ENCODE peak calls at places on chromosomes 6 and 20, in five cellular contexts. One of them, this sample, is unnamed.

GRCh38 chr6:38133932-38134703 is 314.6 kb downstream of the ZFAND3 start:
- DNase-seq in glutamatergic neuron: no peak
- DNase-seq in Caco-2: no peak
- DNase-seq in neural crest cell: no peak
- DNase-seq in A549: no peak
- DNase-seq in this sample: no peak

GRCh38 chr6:14567031-14567430 is 449.5 kb downstream of the CD83 start:
- DNase-seq in glutamatergic neuron: no peak
- DNase-seq in Caco-2: no peak
- DNase-seq in neural crest cell: no peak
- DNase-seq in A549: peak
- DNase-seq in this sample: no peak

GRCh38 chr20:57897156-57897874 is 187.5 kb upstream of the PMEPA1 start:
- DNase-seq in glutamatergic neuron: no peak
- DNase-seq in Caco-2: no peak
- DNase-seq in neural crest cell: no peak
- DNase-seq in A549: no peak
- DNase-seq in this sample: no peak

GRCh38 chr20:38985603-38986170 is 23.5 kb downstream of the DHX35 start:
- DNase-seq in glutamatergic neuron: no peak
- DNase-seq in Caco-2: no peak
- DNase-seq in neural crest cell: no peak
- DNase-seq in A549: no peak
- DNase-seq in this sample: no peak

GRCh38 chr20:36320898-36321695 is 15.0 kb downstream of the DLGAP4 start:
- DNase-seq in glutamatergic neuron: peak
- DNase-seq in Caco-2: no peak
- DNase-seq in neural crest cell: no peak
- DNase-seq in A549: no peak
- DNase-seq in this sample: no peak

GRCh38 chr6:20605581-20605980 is 71.3 kb downstream of the CDKAL1 start:
- DNase-seq in glutamatergic neuron: no peak
- DNase-seq in Caco-2: no peak
- DNase-seq in neural crest cell: no peak
- DNase-seq in A549: no peak
- DNase-seq in this sample: no peak

GRCh38 chr6:139028242-139028657 is 295 bp upstream of the ABRACL start:
- DNase-seq in glutamatergic neuron: no peak
- DNase-seq in Caco-2: no peak
- DNase-seq in neural crest cell: no peak
- DNase-seq in A549: no peak
- DNase-seq in this sample: no peak

GRCh38 chr20:17872434-17872833 is 96.2 kb downstream of the SNX5 start:
- DNase-seq in glutamatergic neuron: no peak
- DNase-seq in Caco-2: no peak
- DNase-seq in neural crest cell: no peak
- DNase-seq in A549: no peak
- DNase-seq in this sample: no peak

GRCh38 chr6:11538049-11538798 is 675 bp downstream of the TMEM170B start:
- DNase-seq in glutamatergic neuron: peak
- DNase-seq in Caco-2: no peak
- DNase-seq in neural crest cell: peak
- DNase-seq in A549: no peak
- DNase-seq in this sample: peak

GRCh38 chr20:47876348-47877056 is 91.2 kb upstream of the SULF2 start:
- DNase-seq in glutamatergic neuron: no peak
- DNase-seq in Caco-2: no peak
- DNase-seq in neural crest cell: no peak
- DNase-seq in A549: no peak
- DNase-seq in this sample: no peak

GRCh38 chr20:33046412-33046811 is 7.3 kb upstream of the BPIFB3 start:
- DNase-seq in glutamatergic neuron: no peak
- DNase-seq in Caco-2: no peak
- DNase-seq in neural crest cell: no peak
- DNase-seq in A549: no peak
- DNase-seq in this sample: no peak

GRCh38 chr6:35048631-35049083 is 92.5 kb downstream of the TCP11 start:
- DNase-seq in glutamatergic neuron: peak
- DNase-seq in Caco-2: no peak
- DNase-seq in neural crest cell: no peak
- DNase-seq in A549: no peak
- DNase-seq in this sample: no peak

DNA sequence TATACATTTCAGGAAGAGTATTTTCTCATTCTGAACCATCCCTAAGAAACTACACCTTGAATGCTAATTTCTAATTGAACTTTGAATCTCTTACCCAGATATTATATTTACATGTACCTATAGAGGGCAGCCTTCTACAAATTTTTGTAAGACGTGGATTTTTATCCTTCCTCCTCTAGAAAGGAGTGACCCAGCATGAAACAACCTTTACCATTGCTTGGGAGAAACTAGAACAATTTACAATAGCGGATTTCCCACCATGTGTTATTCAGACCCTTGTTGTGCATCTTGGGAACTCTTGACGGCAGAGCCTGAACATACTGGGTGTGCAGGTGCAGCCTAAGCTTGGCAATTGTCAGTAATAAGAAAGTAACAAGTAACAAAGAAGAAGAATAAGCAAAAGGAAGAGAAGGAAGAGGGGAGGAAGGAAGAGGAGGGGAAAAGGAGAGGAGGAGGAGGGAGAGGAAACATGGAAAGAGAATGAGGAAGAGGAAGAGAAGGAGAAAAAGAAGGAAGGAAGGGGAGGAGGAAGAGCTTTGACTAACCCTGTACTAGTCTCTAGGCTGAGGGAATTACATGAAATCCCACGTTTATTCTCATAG is 10.8 kb upstream of the TAAR1 start:
- DNase-seq in glutamatergic neuron: no peak
- DNase-seq in Caco-2: no peak
- DNase-seq in neural crest cell: no peak
- DNase-seq in A549: peak
- DNase-seq in this sample: no peak
- TF ChIP-seq CTCF in glutamatergic neuron: peak
- TF ChIP-seq CTCF in Caco-2: peak
- TF ChIP-seq CTCF in neural crest cell: peak
- TF ChIP-seq CTCF in A549: peak
- TF ChIP-seq CTCF in this sample: peak

GRCh38 chr6:85592044-85592443 is 1.6 kb downstream of the SNX14 start:
- DNase-seq in glutamatergic neuron: no peak
- DNase-seq in Caco-2: no peak
- DNase-seq in neural crest cell: no peak
- DNase-seq in A549: no peak
- DNase-seq in this sample: no peak

GRCh38 chr6:85591207-85591606 is 2.5 kb downstream of the SNX14 start:
- DNase-seq in glutamatergic neuron: no peak
- DNase-seq in Caco-2: no peak
- DNase-seq in neural crest cell: no peak
- DNase-seq in A549: no peak
- DNase-seq in this sample: no peak

GRCh38 chr6:85594197-85594930 is 706 bp upstream of the SNX14 start:
- DNase-seq in glutamatergic neuron: no peak
- DNase-seq in Caco-2: no peak
- DNase-seq in neural crest cell: no peak
- DNase-seq in A549: no peak
- DNase-seq in this sample: no peak

DNA sequence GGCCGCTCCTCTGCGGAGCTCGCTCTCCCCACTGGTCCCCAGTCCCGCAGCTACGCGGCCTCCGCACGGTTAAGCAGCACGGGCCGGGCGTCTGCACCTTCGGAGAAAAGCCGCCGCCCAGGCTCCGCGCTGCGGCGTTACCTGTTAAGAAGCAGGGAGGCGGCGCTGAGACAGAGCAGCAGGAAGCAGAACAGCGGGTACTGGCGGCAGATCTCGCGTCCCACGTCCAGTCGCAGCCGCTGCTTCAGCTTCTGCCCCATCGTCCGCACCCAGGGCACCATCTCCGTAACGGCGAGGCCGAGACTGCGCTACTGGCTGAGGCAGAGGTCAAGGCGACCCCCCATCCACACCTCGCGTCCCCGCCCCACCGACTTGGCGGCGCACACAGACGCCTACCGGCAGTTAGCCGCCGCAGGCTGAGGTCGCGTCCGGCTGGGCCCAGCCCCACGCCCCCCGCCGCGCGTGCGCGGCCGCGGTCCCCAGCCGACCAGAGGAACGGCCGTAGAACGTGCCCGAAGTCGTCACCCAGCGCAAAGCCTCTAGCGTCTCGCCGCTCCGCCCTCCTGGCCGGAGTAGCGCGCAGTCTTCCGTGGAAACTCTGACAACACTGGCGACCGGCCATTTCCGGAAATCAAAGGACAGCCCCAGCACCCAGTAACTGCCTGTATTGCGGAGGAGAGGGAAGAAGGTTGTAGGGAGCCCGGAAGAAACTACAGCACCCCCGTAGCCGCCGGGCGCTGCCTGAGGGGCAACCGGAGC is at the start of gene SNX14:
- DNase-seq in glutamatergic neuron: peak
- DNase-seq in Caco-2: peak
- DNase-seq in neural crest cell: peak
- DNase-seq in A549: peak
- DNase-seq in this sample: peak
- TF ChIP-seq CTCF in glutamatergic neuron: no peak
- TF ChIP-seq CTCF in Caco-2: no peak
- TF ChIP-seq CTCF in neural crest cell: peak
- TF ChIP-seq CTCF in A549: no peak
- TF ChIP-seq CTCF in this sample: peak

DNA sequence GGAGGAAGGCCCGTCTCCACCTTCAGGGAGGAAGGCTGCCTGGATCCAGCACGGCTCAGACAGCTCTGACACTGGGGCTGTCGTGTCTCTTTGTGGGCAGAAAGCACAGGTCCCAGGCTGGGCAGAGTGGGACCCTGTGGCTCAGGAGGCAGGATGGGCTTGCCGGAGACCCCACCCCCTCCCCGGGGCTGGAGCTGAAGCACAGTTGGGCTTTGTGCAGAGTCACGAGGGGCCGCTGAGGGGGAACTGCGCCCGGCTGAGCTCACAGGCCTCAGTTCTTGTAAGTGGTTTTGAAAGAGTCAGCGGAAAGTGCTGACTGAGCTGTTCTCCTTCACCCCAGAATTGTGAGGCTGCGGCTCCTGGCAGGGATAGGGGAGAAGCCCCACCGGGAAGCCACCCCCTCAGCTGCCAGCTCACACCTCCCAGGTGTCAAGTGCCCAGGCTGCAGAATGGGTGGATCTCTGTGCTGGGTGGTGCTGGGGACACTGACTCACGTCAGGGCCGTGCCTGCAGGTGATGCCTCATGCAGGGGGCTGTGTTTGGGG is 145.5 kb upstream of the RNF24 start:
- DNase-seq in glutamatergic neuron: peak
- DNase-seq in Caco-2: no peak
- DNase-seq in neural crest cell: peak
- DNase-seq in A549: no peak
- DNase-seq in this sample: no peak
- TF ChIP-seq CTCF in glutamatergic neuron: no peak
- TF ChIP-seq CTCF in Caco-2: no peak
- TF ChIP-seq CTCF in neural crest cell: no peak
- TF ChIP-seq CTCF in A549: no peak
- TF ChIP-seq CTCF in this sample: no peak

GRCh38 chr6:145895802-145896201 is 68.4 kb downstream of the SHPRH start:
- DNase-seq in glutamatergic neuron: no peak
- DNase-seq in Caco-2: no peak
- DNase-seq in neural crest cell: no peak
- DNase-seq in A549: no peak
- DNase-seq in this sample: no peak
- TF ChIP-seq CTCF in glutamatergic neuron: peak
- TF ChIP-seq CTCF in Caco-2: no peak
- TF ChIP-seq CTCF in neural crest cell: peak
- TF ChIP-seq CTCF in A549: peak
- TF ChIP-seq CTCF in this sample: no peak

This sample was measured in progenitor cell of endocrine pancreas.